ENCODE peak calls at places on chromosomes 4 and X, in eight cellular contexts. S, G, Z, P, E, C, F and R are unnamed samples.
A peak's percentile ranks its signal among the peaks of the same experiment; 100 is the strongest.

GRCh38 chr4:184320630-184321029 is 103.0 kb upstream of the ENPP6 start:
- DNase-seq in S (no peak), G (no peak), Z (no peak), P (no peak), E (peak; percentile 19), C (no peak), F (no peak), R (no peak)

GRCh38 chr4:186015212-186015817 is 53.6 kb upstream of the TLR3 start:
- DNase-seq in S (peak; percentile 38), G (no peak), Z (no peak), P (no peak), E (no peak), C (no peak), F (no peak), R (no peak)

GRCh38 chr4:53313510-53313909 is 52.4 kb downstream of the SCFD2 start:
- DNase-seq in S (peak; percentile 69), G (peak; percentile 8), Z (peak; percentile 74), P (no peak), E (peak; percentile 44), C (peak; percentile 17), F (peak; percentile 19), R (no peak)

GRCh38 chrX:2351999-2352995 is 148.5 kb downstream of the DHRSX start:
- DNase-seq in S (no peak), G (peak; percentile 99), Z (no peak), P (peak; percentile 72), E (peak; percentile 99), C (peak; percentile 40), F (no peak), R (no peak)

GRCh38 chr4:75016472-75016871 is 83.6 kb downstream of the PARM1 start:
- DNase-seq in S (no peak), G (no peak), Z (no peak), P (no peak), E (no peak), C (no peak), F (no peak), R (no peak)

GRCh38 chr4:76637704-76638361 is 202.8 kb downstream of the SHROOM3 start:
- DNase-seq in S (no peak), G (no peak), Z (no peak), P (peak; percentile 91), E (peak; percentile 17), C (no peak), F (no peak), R (no peak)

GRCh38 chr4:117239434-117239833 is 154.1 kb upstream of the TRAM1L1 start:
- DNase-seq in S (no peak), G (no peak), Z (no peak), P (no peak), E (no peak), C (no peak), F (no peak), R (no peak)

GRCh38 chr4:168995537-168996295 is 14.3 kb downstream of the CBR4 start:
- DNase-seq in S (peak; percentile 21), G (no peak), Z (no peak), P (no peak), E (peak; percentile 19), C (no peak), F (no peak), R (no peak)

GRCh38 chr4:13289391-13289790 is 194.7 kb downstream of the RAB28 start:
- DNase-seq in S (no peak), G (peak; percentile 82), Z (no peak), P (no peak), E (peak; percentile 11), C (no peak), F (no peak), R (no peak)

GRCh38 chrX:68685722-68686683 is 38.5 kb downstream of the STARD8 start:
- DNase-seq in S (peak; percentile 50), G (peak; percentile 45), Z (peak; percentile 72), P (no peak), E (peak; percentile 76), C (peak; percentile 50), F (peak; percentile 49), R (no peak)

GRCh38 chrX:109714340-109714958 is 18.6 kb downstream of the ACSL4 start:
- DNase-seq in S (no peak), G (peak; percentile 78), Z (no peak), P (peak; percentile 87), E (peak; percentile 91), C (no peak), F (no peak), R (no peak)

GRCh38 chr4:183789657-183790056 is 115.5 kb upstream of the STOX2 start:
- DNase-seq in S (no peak), G (no peak), Z (no peak), P (no peak), E (no peak), C (no peak), F (no peak), R (no peak)

GRCh38 chrX:46953597-46953996 is 41.4 kb downstream of the JADE3 start:
- DNase-seq in S (peak; percentile 66), G (no peak), Z (peak; percentile 56), P (peak; percentile 35), E (no peak), C (no peak), F (no peak), R (no peak)

GRCh38 chrX:12977761-12978204 is 2.9 kb downstream of the TMSB4X start:
- DNase-seq in S (no peak), G (no peak), Z (no peak), P (peak; percentile 55), E (no peak), C (no peak), F (no peak), R (no peak)

GRCh38 chrX:136780738-136781137 is at the start of gene ARHGEF6:
- DNase-seq in S (no peak), G (no peak), Z (no peak), P (no peak), E (no peak), C (no peak), F (no peak), R (no peak)

GRCh38 chrX:44447214-44447613 is 95.4 kb downstream of the FUNDC1 start:
- DNase-seq in S (no peak), G (no peak), Z (no peak), P (no peak), E (no peak), C (no peak), F (no peak), R (no peak)

GRCh38 chrX:53379747-53380146 is 42.7 kb downstream of the SMC1A start:
- DNase-seq in S (no peak), G (no peak), Z (no peak), P (no peak), E (no peak), C (no peak), F (no peak), R (no peak)

GRCh38 chrX:52031371-52031770 is 37.6 kb downstream of the MAGED4B start:
- DNase-seq in S (no peak), G (no peak), Z (no peak), P (no peak), E (no peak), C (no peak), F (no peak), R (no peak)

GRCh38 chrX:77436682-77437081 is 10.5 kb upstream of the FGF16 start:
- DNase-seq in S (no peak), G (peak; percentile 53), Z (no peak), P (no peak), E (peak; percentile 52), C (no peak), F (no peak), R (no peak)

GRCh38 chrX:108165349-108166111 is 74.0 kb downstream of the ATG4A start:
- DNase-seq in S (peak; percentile 60), G (peak; percentile 21), Z (peak; percentile 66), P (no peak), E (peak; percentile 51), C (peak; percentile 29), F (peak; percentile 19), R (no peak)

GRCh38 chr4:62644372-62644771 is 1444.2 kb downstream of the ADGRL3 start:
- DNase-seq in S (peak; percentile 70), G (peak; percentile 0), Z (peak; percentile 76), P (no peak), E (no peak), C (no peak), F (no peak), R (no peak)

GRCh38 chrX:26851981-26852380 is 611.2 kb downstream of the PPP4R3C start:
- DNase-seq in S (peak; percentile 44), G (no peak), Z (peak; percentile 41), P (no peak), E (no peak), C (no peak), F (no peak), R (no peak)

DNA sequence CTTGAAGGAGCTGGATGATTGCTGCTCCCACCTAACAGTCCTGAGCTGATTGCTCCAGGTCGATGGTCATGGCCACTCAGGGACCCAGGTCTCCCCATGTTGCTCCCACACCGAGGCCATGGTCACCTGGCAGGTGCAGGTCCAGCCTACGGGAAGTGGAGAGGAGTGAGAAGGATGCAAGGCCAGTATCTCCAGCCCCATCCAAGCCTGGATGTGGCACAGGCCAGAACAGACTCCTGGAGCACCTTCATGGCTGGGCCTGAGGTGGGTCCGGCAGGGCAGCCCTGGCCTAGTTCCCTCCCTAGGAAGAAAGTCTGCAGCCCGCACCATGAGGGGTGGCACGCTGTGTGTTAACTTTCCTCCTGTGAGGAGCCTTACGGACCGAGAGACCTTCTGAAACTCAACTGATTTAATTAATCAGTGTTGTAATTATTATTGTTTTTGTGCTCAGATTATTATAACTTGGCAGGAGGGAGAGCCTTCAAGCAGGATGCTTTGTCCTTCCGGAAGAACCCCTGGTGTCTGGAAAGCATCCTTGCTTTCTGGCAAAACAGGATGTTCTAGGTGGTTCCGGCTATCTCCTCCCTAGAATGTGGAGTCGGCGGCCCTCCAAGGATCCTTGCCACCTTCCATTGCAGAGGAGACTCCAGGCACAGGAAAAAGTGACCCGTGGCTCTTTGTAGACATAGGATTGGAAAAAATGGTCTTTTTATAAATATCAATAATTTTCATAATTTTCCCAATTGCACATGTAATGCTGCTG is 92.3 kb upstream of the ADRA2C start:
- DNase-seq in S (no peak), G (no peak), Z (no peak), P (no peak), E (no peak), C (no peak), F (no peak), R (no peak)
- H2AFZ ChIP-seq in S (no peak overlapping the region), G (no peak overlapping the region), Z (no peak overlapping the region), P (no peak overlapping the region), E (no peak overlapping the region), C (no peak overlapping the region), F (no peak overlapping the region), R (no peak overlapping the region)

GRCh38 chr4:182223708-182224107 is 19.5 kb upstream of the TENM3 start:
- DNase-seq in S (no peak), G (no peak), Z (no peak), P (no peak), E (no peak), C (no peak), F (no peak), R (no peak)
- H2AFZ ChIP-seq in S (no peak overlapping the region), G (no peak overlapping the region), Z (no peak overlapping the region), P (no peak overlapping the region), E (no peak overlapping the region), C (no peak overlapping the region), F (no peak overlapping the region), R (no peak overlapping the region)

DNA sequence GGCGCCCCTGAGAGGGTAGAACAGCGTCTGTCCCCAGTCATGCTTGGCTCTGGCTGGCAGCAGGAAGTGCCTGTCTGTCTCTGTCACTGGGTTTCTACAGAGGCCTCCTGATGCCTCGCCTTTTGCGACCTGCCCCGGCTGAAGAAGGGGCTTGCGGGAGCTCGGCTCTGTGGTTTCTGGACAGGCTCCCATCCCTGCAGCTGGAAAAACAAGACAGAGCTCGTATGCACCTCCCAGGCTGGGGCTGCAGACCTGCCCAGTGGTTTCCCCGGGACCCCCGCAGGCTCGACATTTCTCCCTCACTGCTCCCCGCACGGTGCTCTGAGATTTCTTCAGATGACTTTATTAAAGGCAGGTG is 57.0 kb upstream of the SORCS2 start:
- DNase-seq in S (no peak), G (peak; percentile 72), Z (no peak), P (no peak), E (peak; percentile 55), C (no peak), F (no peak), R (no peak)
- H2AFZ ChIP-seq in S (no peak overlapping the region), G (peak overlapping the region; percentile 55), Z (peak overlapping the region; percentile 66), P (no peak overlapping the region), E (peak overlapping the region; percentile 71), C (no peak overlapping the region), F (no peak overlapping the region), R (no peak overlapping the region)

GRCh38 chrX:45697591-45697990 is 496.9 kb upstream of the DIPK2B start:
- DNase-seq in S (no peak), G (peak; percentile 75), Z (no peak), P (peak; percentile 44), E (peak; percentile 90), C (no peak), F (no peak), R (no peak)
- H2AFZ ChIP-seq in S (no peak overlapping the region), G (no peak overlapping the region), Z (no peak overlapping the region), P (no peak overlapping the region), E (peak overlapping the region; percentile 73), C (no peak overlapping the region), F (no peak overlapping the region), R (no peak overlapping the region)